ENCODE peak calls at places on chromosomes 16 and 17, in five cellular contexts. One of them, this sample, is unnamed.

GRCh38 chr16:2035431-2036199 is 8.9 kb downstream of the NHERF2 start:
- DNase-seq in HepG2: peak
- DNase-seq in upper lobe of left lung: peak
- DNase-seq in esophagus muscularis mucosa: no peak
- DNase-seq in suprapubic skin: no peak
- DNase-seq in this sample: no peak

GRCh38 chr17:18008496-18009268 is 30.3 kb downstream of the ATPAF2 start:
- DNase-seq in HepG2: no peak
- DNase-seq in suprapubic skin: no peak
- DNase-seq in upper lobe of left lung: no peak
- DNase-seq in esophagus muscularis mucosa: no peak
- DNase-seq in this sample: no peak

GRCh38 chr16:56749806-56750491 is 20.0 kb downstream of the NUP93 start:
- DNase-seq in upper lobe of left lung: no peak
- DNase-seq in HepG2: no peak
- DNase-seq in suprapubic skin: no peak
- DNase-seq in esophagus muscularis mucosa: no peak
- DNase-seq in this sample: no peak

GRCh38 chr17:31392856-31393748 is 1.6 kb downstream of the RAB11FIP4 start:
- DNase-seq in suprapubic skin: peak
- DNase-seq in esophagus muscularis mucosa: peak
- DNase-seq in HepG2: no peak
- DNase-seq in upper lobe of left lung: no peak
- DNase-seq in this sample: peak

GRCh38 chr17:193841-194806 is 12.7 kb upstream of the DOC2B start:
- DNase-seq in suprapubic skin: no peak
- DNase-seq in HepG2: peak
- DNase-seq in esophagus muscularis mucosa: no peak
- DNase-seq in upper lobe of left lung: no peak
- DNase-seq in this sample: peak

GRCh38 chr17:50534222-50534978 is 1.9 kb downstream of the EPN3 start:
- DNase-seq in suprapubic skin: no peak
- DNase-seq in esophagus muscularis mucosa: no peak
- DNase-seq in HepG2: no peak
- DNase-seq in upper lobe of left lung: peak
- DNase-seq in this sample: no peak

GRCh38 chr16:66750279-66751134 is 902 bp downstream of the DYNC1LI2 start:
- DNase-seq in HepG2: no peak
- DNase-seq in suprapubic skin: no peak
- DNase-seq in esophagus muscularis mucosa: no peak
- DNase-seq in upper lobe of left lung: no peak
- DNase-seq in this sample: no peak

GRCh38 chr17:31310260-31310659 is 3.6 kb downstream of the EVI2B start:
- DNase-seq in esophagus muscularis mucosa: no peak
- DNase-seq in upper lobe of left lung: no peak
- DNase-seq in suprapubic skin: no peak
- DNase-seq in HepG2: no peak
- DNase-seq in this sample: no peak

GRCh38 chr17:50176559-50177471 is 11.0 kb downstream of the SGCA start:
- DNase-seq in suprapubic skin: no peak
- DNase-seq in upper lobe of left lung: no peak
- DNase-seq in esophagus muscularis mucosa: no peak
- DNase-seq in HepG2: no peak
- DNase-seq in this sample: no peak

GRCh38 chr17:47239663-47240374 is 13.8 kb upstream of the ITGB3 start:
- DNase-seq in upper lobe of left lung: peak
- DNase-seq in HepG2: no peak
- DNase-seq in suprapubic skin: peak
- DNase-seq in esophagus muscularis mucosa: peak
- DNase-seq in this sample: no peak

GRCh38 chr16:1403036-1403435 is 11.5 kb downstream of the UNKL start:
- DNase-seq in esophagus muscularis mucosa: no peak
- DNase-seq in HepG2: no peak
- DNase-seq in suprapubic skin: no peak
- DNase-seq in upper lobe of left lung: peak
- DNase-seq in this sample: no peak

GRCh38 chr17:66805567-66805966 is 29.4 kb upstream of the CACNG5 start:
- DNase-seq in esophagus muscularis mucosa: no peak
- DNase-seq in upper lobe of left lung: no peak
- DNase-seq in HepG2: no peak
- DNase-seq in suprapubic skin: no peak
- DNase-seq in this sample: peak

GRCh38 chr17:57636985-57637667 is 108.0 kb downstream of the CCDC182 start:
- DNase-seq in esophagus muscularis mucosa: no peak
- DNase-seq in upper lobe of left lung: peak
- DNase-seq in suprapubic skin: no peak
- DNase-seq in HepG2: no peak
- DNase-seq in this sample: peak

GRCh38 chr17:45739786-45740185 is 44.3 kb upstream of the CRHR1 start:
- DNase-seq in suprapubic skin: no peak
- DNase-seq in HepG2: no peak
- DNase-seq in upper lobe of left lung: no peak
- DNase-seq in esophagus muscularis mucosa: no peak
- DNase-seq in this sample: peak

GRCh38 chr16:71440669-71441347 is 1.0 kb downstream of the TLE7 start:
- DNase-seq in upper lobe of left lung: no peak
- DNase-seq in esophagus muscularis mucosa: no peak
- DNase-seq in suprapubic skin: no peak
- DNase-seq in HepG2: peak
- DNase-seq in this sample: no peak

GRCh38 chr17:78101112-78101511 is 27.4 kb downstream of the TMC6 start:
- DNase-seq in esophagus muscularis mucosa: no peak
- DNase-seq in HepG2: no peak
- DNase-seq in upper lobe of left lung: no peak
- DNase-seq in suprapubic skin: no peak
- DNase-seq in this sample: no peak

GRCh38 chr16:51152691-51153261 is 1.7 kb upstream of the SALL1 start:
- DNase-seq in esophagus muscularis mucosa: no peak
- DNase-seq in suprapubic skin: no peak
- DNase-seq in upper lobe of left lung: peak
- DNase-seq in HepG2: no peak
- DNase-seq in this sample: no peak

GRCh38 chr17:66548158-66548557 is 245.7 kb downstream of the PRKCA start:
- DNase-seq in esophagus muscularis mucosa: no peak
- DNase-seq in HepG2: peak
- DNase-seq in suprapubic skin: no peak
- DNase-seq in upper lobe of left lung: no peak
- DNase-seq in this sample: no peak

GRCh38 chr16:72723781-72724180 is 324.1 kb downstream of the ZFHX3 start:
- DNase-seq in HepG2: no peak
- DNase-seq in esophagus muscularis mucosa: no peak
- DNase-seq in suprapubic skin: no peak
- DNase-seq in upper lobe of left lung: no peak
- DNase-seq in this sample: no peak

GRCh38 chr17:38619937-38620550 is 14.3 kb upstream of the SRCIN1 start:
- DNase-seq in suprapubic skin: peak
- DNase-seq in HepG2: no peak
- DNase-seq in esophagus muscularis mucosa: no peak
- DNase-seq in upper lobe of left lung: no peak
- DNase-seq in this sample: peak

GRCh38 chr17:7224110-7224509 is 4.4 kb downstream of the ACADVL start:
- DNase-seq in suprapubic skin: no peak
- DNase-seq in upper lobe of left lung: peak
- DNase-seq in esophagus muscularis mucosa: no peak
- DNase-seq in HepG2: no peak
- DNase-seq in this sample: no peak

GRCh38 chr17:38883592-38884526 is 14.0 kb downstream of the LASP1 start:
- DNase-seq in esophagus muscularis mucosa: no peak
- DNase-seq in upper lobe of left lung: no peak
- DNase-seq in HepG2: no peak
- DNase-seq in suprapubic skin: no peak
- DNase-seq in this sample: no peak

GRCh38 chr16:4795181-4795827 is at the start of gene SMIM22:
- DNase-seq in upper lobe of left lung: peak
- DNase-seq in HepG2: no peak
- DNase-seq in esophagus muscularis mucosa: no peak
- DNase-seq in suprapubic skin: no peak
- DNase-seq in this sample: no peak

GRCh38 chr17:40496634-40497420 is 4.6 kb downstream of the TNS4 start:
- DNase-seq in suprapubic skin: no peak
- DNase-seq in upper lobe of left lung: no peak
- DNase-seq in esophagus muscularis mucosa: no peak
- DNase-seq in HepG2: no peak
- DNase-seq in this sample: no peak

GRCh38 chr16:7614022-7614795 is 281.6 kb downstream of the RBFOX1 start:
- DNase-seq in esophagus muscularis mucosa: no peak
- DNase-seq in suprapubic skin: no peak
- DNase-seq in upper lobe of left lung: no peak
- DNase-seq in HepG2: peak
- DNase-seq in this sample: no peak

GRCh38 chr17:8608001-8608400 is 22.5 kb downstream of the MYH10 start:
- DNase-seq in HepG2: no peak
- DNase-seq in suprapubic skin: no peak
- DNase-seq in upper lobe of left lung: no peak
- DNase-seq in esophagus muscularis mucosa: no peak
- DNase-seq in this sample: no peak

GRCh38 chr17:44979426-44980273 is 11.5 kb upstream of the C1QL1 start:
- DNase-seq in upper lobe of left lung: no peak
- DNase-seq in esophagus muscularis mucosa: no peak
- DNase-seq in HepG2: no peak
- DNase-seq in suprapubic skin: no peak
- DNase-seq in this sample: no peak

GRCh38 chr17:56064506-56064905 is 88.8 kb upstream of the ANKFN1 start:
- DNase-seq in suprapubic skin: no peak
- DNase-seq in upper lobe of left lung: no peak
- DNase-seq in HepG2: no peak
- DNase-seq in esophagus muscularis mucosa: no peak
- DNase-seq in this sample: no peak

GRCh38 chr16:88330971-88331890 is 51.5 kb upstream of the ZNF469 start:
- DNase-seq in upper lobe of left lung: no peak
- DNase-seq in HepG2: no peak
- DNase-seq in esophagus muscularis mucosa: no peak
- DNase-seq in suprapubic skin: no peak
- DNase-seq in this sample: no peak

GRCh38 chr16:16158741-16159374 is 64.4 kb downstream of the ABCC6 start:
- DNase-seq in upper lobe of left lung: no peak
- DNase-seq in esophagus muscularis mucosa: no peak
- DNase-seq in HepG2: no peak
- DNase-seq in suprapubic skin: no peak
- DNase-seq in this sample: no peak

DNA sequence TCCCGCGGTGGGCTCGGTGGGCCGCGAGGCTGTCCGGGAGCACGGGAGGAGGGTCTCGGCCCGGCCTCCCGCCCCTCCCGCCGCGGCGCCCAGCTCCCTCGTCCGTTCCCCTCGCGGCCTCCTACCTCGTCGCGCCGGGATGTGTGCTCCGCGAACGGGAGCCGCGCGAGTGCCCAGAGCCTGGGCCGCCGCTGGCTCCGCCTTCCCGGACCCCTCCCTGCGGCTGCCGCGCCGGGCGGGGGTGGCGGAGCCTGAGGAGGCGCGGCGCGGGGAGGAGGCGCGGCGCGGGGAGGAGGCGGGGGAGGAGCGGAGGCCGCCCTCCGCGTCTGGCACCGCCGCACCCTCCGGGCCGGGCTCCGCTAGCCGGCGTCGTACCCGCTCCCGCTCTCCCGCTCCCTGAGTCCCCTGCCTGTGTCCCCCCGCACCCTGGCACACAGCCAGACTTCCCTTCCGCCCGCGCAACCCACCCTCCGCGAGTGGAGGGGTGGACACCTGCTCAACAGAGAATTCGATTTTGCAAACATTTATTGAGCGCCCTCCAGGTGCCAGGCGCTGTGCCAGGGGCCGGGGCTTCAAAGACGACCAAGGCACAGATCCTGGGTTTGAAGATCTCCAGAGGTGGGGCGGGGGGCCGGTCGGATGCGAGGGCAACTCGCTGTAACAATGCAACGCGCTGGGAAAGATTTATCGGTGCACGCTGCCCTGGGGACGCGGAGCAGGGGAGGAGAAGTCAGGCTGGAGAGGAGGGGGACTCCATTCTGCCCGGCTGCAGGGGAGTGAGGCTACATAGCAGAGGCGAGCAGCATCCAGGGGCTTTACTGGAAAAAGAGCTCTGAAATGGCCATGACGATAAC is at the start of gene MPP3:
- DNase-seq in HepG2: no peak
- DNase-seq in suprapubic skin: no peak
- DNase-seq in esophagus muscularis mucosa: no peak
- DNase-seq in upper lobe of left lung: peak
- DNase-seq in this sample: peak
- TF ChIP-seq POLR2AphosphoS5 in HepG2: no peak
- TF ChIP-seq POLR2AphosphoS5 in suprapubic skin: no peak
- TF ChIP-seq POLR2AphosphoS5 in esophagus muscularis mucosa: peak
- TF ChIP-seq POLR2AphosphoS5 in upper lobe of left lung: peak
- TF ChIP-seq POLR2AphosphoS5 in this sample: peak

DNA sequence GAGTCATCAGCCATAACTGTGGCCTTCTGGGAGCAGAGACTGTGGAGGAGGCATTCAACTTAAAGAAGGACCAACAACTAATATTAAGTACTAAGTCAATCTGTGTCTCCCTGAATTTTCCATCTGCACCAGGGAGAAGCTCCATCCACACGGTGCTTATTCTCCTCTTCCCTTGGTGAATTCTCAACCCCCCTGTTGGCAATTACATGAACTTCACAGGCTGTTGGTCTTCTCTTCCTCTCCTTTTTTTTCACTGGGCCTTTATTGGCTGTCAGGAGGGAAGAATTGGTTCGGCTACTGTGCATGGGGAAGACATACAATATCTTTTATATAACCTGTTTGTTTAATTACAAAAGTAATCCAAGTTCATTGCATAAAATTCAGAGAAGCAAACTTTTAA is 152.8 kb upstream of the IRX6 start:
- DNase-seq in upper lobe of left lung: no peak
- DNase-seq in suprapubic skin: no peak
- DNase-seq in HepG2: no peak
- DNase-seq in esophagus muscularis mucosa: no peak
- DNase-seq in this sample: no peak
- TF ChIP-seq POLR2AphosphoS5 in upper lobe of left lung: no peak
- TF ChIP-seq POLR2AphosphoS5 in suprapubic skin: no peak
- TF ChIP-seq POLR2AphosphoS5 in HepG2: no peak
- TF ChIP-seq POLR2AphosphoS5 in esophagus muscularis mucosa: no peak
- TF ChIP-seq POLR2AphosphoS5 in this sample: no peak

GRCh38 chr17:81537856-81538555 is 9.8 kb downstream of the FSCN2 start:
- DNase-seq in HepG2: no peak
- DNase-seq in suprapubic skin: no peak
- DNase-seq in upper lobe of left lung: peak
- DNase-seq in esophagus muscularis mucosa: no peak
- DNase-seq in this sample: no peak
- TF ChIP-seq POLR2AphosphoS5 in HepG2: no peak
- TF ChIP-seq POLR2AphosphoS5 in suprapubic skin: no peak
- TF ChIP-seq POLR2AphosphoS5 in upper lobe of left lung: no peak
- TF ChIP-seq POLR2AphosphoS5 in esophagus muscularis mucosa: no peak
- TF ChIP-seq POLR2AphosphoS5 in this sample: no peak

GRCh38 chr16:85421338-85422123 is 191.6 kb upstream of the GSE1 start:
- DNase-seq in suprapubic skin: no peak
- DNase-seq in HepG2: no peak
- DNase-seq in upper lobe of left lung: no peak
- DNase-seq in esophagus muscularis mucosa: no peak
- DNase-seq in this sample: peak

GRCh38 chr16:85422124-85422373 is 191.1 kb upstream of the GSE1 start:
- DNase-seq in upper lobe of left lung: no peak
- DNase-seq in HepG2: no peak
- DNase-seq in esophagus muscularis mucosa: no peak
- DNase-seq in suprapubic skin: no peak
- DNase-seq in this sample: no peak

GRCh38 chr16:85423186-85423550 is 190.0 kb upstream of the GSE1 start:
- DNase-seq in HepG2: no peak
- DNase-seq in upper lobe of left lung: peak
- DNase-seq in esophagus muscularis mucosa: no peak
- DNase-seq in suprapubic skin: no peak
- DNase-seq in this sample: peak

GRCh38 chr16:85423631-85424030 is 189.5 kb upstream of the GSE1 start:
- DNase-seq in esophagus muscularis mucosa: no peak
- DNase-seq in upper lobe of left lung: peak
- DNase-seq in suprapubic skin: no peak
- DNase-seq in HepG2: no peak
- DNase-seq in this sample: peak

GRCh38 chr16:85422374-85423185 is 190.5 kb upstream of the GSE1 start:
- DNase-seq in esophagus muscularis mucosa: no peak
- DNase-seq in upper lobe of left lung: peak
- DNase-seq in HepG2: peak
- DNase-seq in suprapubic skin: no peak
- DNase-seq in this sample: peak
- TF ChIP-seq POLR2AphosphoS5 in esophagus muscularis mucosa: no peak
- TF ChIP-seq POLR2AphosphoS5 in upper lobe of left lung: no peak
- TF ChIP-seq POLR2AphosphoS5 in HepG2: no peak
- TF ChIP-seq POLR2AphosphoS5 in suprapubic skin: no peak
- TF ChIP-seq POLR2AphosphoS5 in this sample: no peak